ENCODE peak calls at places on chromosome 22, in eight cellular contexts. K is heart right ventricle, Y is thoracic aorta, A is fibroblast of pulmonary artery, O is stomach, S is GM13976, Q is transverse colon, B is fibroblast of villous mesenchyme. J is an unnamed sample.

GRCh38 chr22:19703869-19704268 is 10.4 kb upstream of the SEPTIN5 start:
- DNase-seq in K (no peak), S (no peak), O (no peak), Q (no peak), Y (no peak), B (no peak), A (no peak), J (no peak)

GRCh38 chr22:45376703-45377102 is 36.7 kb downstream of the SMC1B start:
- DNase-seq in S (no peak), K (no peak), Q (peak), B (peak), O (no peak), Y (no peak), A (peak), J (no peak)

GRCh38 chr22:32389685-32390084 is 22.4 kb downstream of the RTCB start:
- DNase-seq in Q (no peak), B (peak), Y (no peak), S (no peak), A (peak), O (no peak), K (no peak), J (peak)

GRCh38 chr22:20605328-20605727 is 97.9 kb downstream of the MED15 start:
- DNase-seq in A (no peak), O (no peak), Y (no peak), S (peak), Q (no peak), B (no peak), K (no peak), J (no peak)

GRCh38 chr22:20403779-20404140 is 9.8 kb downstream of the ZNF74 start:
- DNase-seq in B (no peak), O (no peak), S (peak), Q (no peak), K (no peak), A (no peak), Y (no peak), J (no peak)

GRCh38 chr22:46070215-46070721 is 80.1 kb upstream of the PPARA start:
- DNase-seq in Y (no peak), K (peak), S (no peak), A (peak), B (peak), Q (peak), O (peak), J (no peak)

GRCh38 chr22:49907807-49908206 is 10.4 kb downstream of the ALG12 start:
- DNase-seq in Q (no peak), O (no peak), S (no peak), B (no peak), A (no peak), Y (no peak), K (no peak), J (no peak)

GRCh38 chr22:28341001-28341400 is 338.6 kb downstream of the TTC28 start:
- DNase-seq in Q (no peak), Y (no peak), A (peak), K (no peak), B (no peak), S (no peak), O (no peak), J (no peak)

GRCh38 chr22:49948958-49949913 is 11.3 kb upstream of the PIM3 start:
- DNase-seq in A (no peak), O (peak), Y (no peak), K (no peak), Q (peak), B (no peak), S (no peak), J (peak)

GRCh38 chr22:28297504-28297903 is 378.4 kb upstream of the PITPNB start:
- DNase-seq in K (no peak), S (peak), O (no peak), A (no peak), Y (no peak), B (peak), Q (peak), J (no peak)

GRCh38 chr22:28407645-28408044 is 272.0 kb downstream of the TTC28 start:
- DNase-seq in O (no peak), S (no peak), Q (no peak), Y (no peak), K (no peak), B (no peak), A (no peak), J (no peak)

GRCh38 chr22:23071163-23072034 is 1.1 kb downstream of the GNAZ start:
- DNase-seq in Y (no peak), Q (no peak), A (no peak), B (no peak), S (no peak), O (no peak), K (peak), J (no peak)

GRCh38 chr22:23068832-23069385 is 1.4 kb upstream of the GNAZ start:
- DNase-seq in S (no peak), B (no peak), A (no peak), O (no peak), K (no peak), Q (peak), Y (no peak), J (no peak)

GRCh38 chr22:23072035-23072910 is 2.0 kb downstream of the GNAZ start:
- DNase-seq in A (no peak), K (no peak), O (no peak), Y (no peak), Q (no peak), B (no peak), S (no peak), J (no peak)

GRCh38 chr22:23069502-23070357 is 589 bp upstream of the GNAZ start:
- DNase-seq in Q (peak), B (peak), Y (peak), O (peak), A (peak), S (peak), K (peak), J (peak)

GRCh38 chr22:23070418-23071162 is at the start of gene GNAZ:
- DNase-seq in K (peak), S (peak), A (no peak), B (no peak), O (no peak), Y (no peak), Q (no peak), J (no peak)
- TF ChIP-seq CTCF in K (no peak), S (no peak), A (no peak), B (no peak), O (no peak), Y (no peak), Q (no peak), J (no peak)

GRCh38 chr22:24155597-24156145 is 25.6 kb upstream of the SUSD2 start:
- DNase-seq in Q (peak), K (peak), Y (no peak), O (peak), S (peak), B (peak), A (peak), J (peak)

GRCh38 chr22:24159650-24160049 is 21.6 kb upstream of the SUSD2 start:
- DNase-seq in K (no peak), Q (no peak), Y (no peak), S (no peak), A (no peak), B (no peak), O (no peak), J (no peak)

GRCh38 chr22:24156915-24157782 is 24.1 kb upstream of the SUSD2 start:
- DNase-seq in Q (peak), B (peak), K (peak), A (peak), Y (peak), O (peak), S (peak), J (peak)

GRCh38 chr22:24156146-24156914 is 25.0 kb upstream of the SUSD2 start:
- DNase-seq in B (peak), Y (no peak), K (no peak), Q (peak), A (peak), O (peak), S (peak), J (peak)

GRCh38 chr22:24157783-24158170 is 23.5 kb upstream of the SUSD2 start:
- DNase-seq in Y (peak), S (peak), B (no peak), Q (no peak), K (no peak), O (no peak), A (no peak), J (no peak)
- TF ChIP-seq CTCF in Y (peak), S (no peak), B (no peak), Q (no peak), K (no peak), O (no peak), A (no peak), J (no peak)

GRCh38 chr22:27152883-27153282 is 495.5 kb downstream of the MIAT start:
- DNase-seq in K (no peak), S (no peak), A (no peak), B (no peak), Y (no peak), Q (no peak), O (no peak), J (no peak)

GRCh38 chr22:27150530-27150909 is 493.1 kb downstream of the MIAT start:
- DNase-seq in S (no peak), B (no peak), Q (no peak), K (no peak), O (no peak), Y (no peak), A (no peak), J (no peak)

GRCh38 chr22:27149886-27150529 is 492.6 kb downstream of the MIAT start:
- DNase-seq in A (no peak), O (no peak), S (no peak), Q (no peak), Y (no peak), K (no peak), B (no peak), J (no peak)

GRCh38 chr22:27152033-27152432 is 494.6 kb downstream of the MIAT start:
- DNase-seq in Q (no peak), S (no peak), Y (no peak), O (no peak), K (no peak), B (no peak), A (no peak), J (no peak)

GRCh38 chr22:27151407-27151806 is 494.0 kb downstream of the MIAT start:
- DNase-seq in Q (no peak), Y (no peak), S (no peak), A (no peak), B (no peak), K (no peak), O (no peak), J (no peak)
- TF ChIP-seq CTCF in Q (no peak), Y (no peak), S (no peak), A (no peak), B (no peak), K (no peak), O (no peak), J (peak)

GRCh38 chr22:25777870-25778269 is 35.9 kb downstream of the MYO18B start:
- DNase-seq in S (peak), A (peak), K (no peak), B (peak), O (no peak), Y (no peak), Q (no peak), J (peak)
- TF ChIP-seq CTCF in S (peak), A (peak), K (peak), B (peak), O (no peak), Y (no peak), Q (no peak), J (peak)

GRCh38 chr22:35496768-35497312 is 43.8 kb upstream of the RASD2 start:
- DNase-seq in Q (no peak), S (no peak), B (no peak), A (no peak), K (no peak), O (no peak), Y (no peak), J (no peak)

GRCh38 chr22:35489225-35489624 is 51.4 kb upstream of the RASD2 start:
- DNase-seq in Q (no peak), K (no peak), Y (no peak), B (no peak), O (no peak), A (no peak), S (no peak), J (peak)

GRCh38 chr22:35488513-35488912 is 52.1 kb upstream of the RASD2 start:
- DNase-seq in O (no peak), K (no peak), A (no peak), Q (no peak), Y (no peak), B (no peak), S (no peak), J (no peak)

GRCh38 chr22:35491908-35492380 is 48.7 kb upstream of the RASD2 start:
- DNase-seq in Q (no peak), S (no peak), Y (no peak), B (no peak), O (no peak), A (no peak), K (no peak), J (no peak)

GRCh38 chr22:35493074-35493473 is 47.6 kb upstream of the RASD2 start:
- DNase-seq in O (no peak), B (no peak), K (no peak), Q (no peak), S (no peak), Y (no peak), A (no peak), J (no peak)
- TF ChIP-seq CTCF in O (no peak), B (no peak), K (no peak), Q (no peak), S (no peak), Y (no peak), A (no peak), J (no peak)

GRCh38 chr22:43798492-43798891 is 13.6 kb downstream of the EFCAB6 start:
- DNase-seq in K (no peak), Q (no peak), A (no peak), O (no peak), S (peak), Y (no peak), B (no peak), J (no peak)

GRCh38 chr22:43800970-43801369 is 11.1 kb downstream of the EFCAB6 start:
- DNase-seq in Q (no peak), B (no peak), S (no peak), K (no peak), Y (no peak), A (no peak), O (no peak), J (no peak)

GRCh38 chr22:43792905-43793304 is 19.2 kb downstream of the EFCAB6 start:
- DNase-seq in S (no peak), Q (no peak), B (no peak), A (no peak), O (no peak), Y (no peak), K (no peak), J (no peak)

GRCh38 chr22:43795320-43795719 is 16.8 kb downstream of the EFCAB6 start:
- DNase-seq in Q (no peak), Y (no peak), S (no peak), A (no peak), O (no peak), K (no peak), B (no peak), J (no peak)

GRCh38 chr22:43796567-43796966 is 15.5 kb downstream of the EFCAB6 start:
- DNase-seq in S (no peak), Q (no peak), O (no peak), B (peak), K (no peak), Y (no peak), A (peak), J (peak)
- TF ChIP-seq CTCF in S (no peak), Q (peak), O (no peak), B (peak), K (peak), Y (no peak), A (peak), J (peak)

GRCh38 chr22:37752189-37753061 is 55.3 kb upstream of the GCAT start:
- DNase-seq in A (peak), Q (peak), O (peak), B (peak), S (no peak), Y (peak), K (peak), J (peak)

GRCh38 chr22:37751449-37752188 is 54.8 kb downstream of the TRIOBP start:
- DNase-seq in Q (no peak), K (no peak), Y (no peak), O (no peak), A (no peak), S (no peak), B (no peak), J (peak)

GRCh38 chr22:37749831-37750595 is 53.2 kb downstream of the TRIOBP start:
- DNase-seq in B (peak), S (no peak), Q (no peak), Y (no peak), A (peak), K (no peak), O (no peak), J (peak)

GRCh38 chr22:37749223-37749622 is 52.4 kb downstream of the TRIOBP start:
- DNase-seq in S (no peak), O (peak), A (no peak), Y (no peak), B (no peak), K (no peak), Q (no peak), J (peak)

DNA sequence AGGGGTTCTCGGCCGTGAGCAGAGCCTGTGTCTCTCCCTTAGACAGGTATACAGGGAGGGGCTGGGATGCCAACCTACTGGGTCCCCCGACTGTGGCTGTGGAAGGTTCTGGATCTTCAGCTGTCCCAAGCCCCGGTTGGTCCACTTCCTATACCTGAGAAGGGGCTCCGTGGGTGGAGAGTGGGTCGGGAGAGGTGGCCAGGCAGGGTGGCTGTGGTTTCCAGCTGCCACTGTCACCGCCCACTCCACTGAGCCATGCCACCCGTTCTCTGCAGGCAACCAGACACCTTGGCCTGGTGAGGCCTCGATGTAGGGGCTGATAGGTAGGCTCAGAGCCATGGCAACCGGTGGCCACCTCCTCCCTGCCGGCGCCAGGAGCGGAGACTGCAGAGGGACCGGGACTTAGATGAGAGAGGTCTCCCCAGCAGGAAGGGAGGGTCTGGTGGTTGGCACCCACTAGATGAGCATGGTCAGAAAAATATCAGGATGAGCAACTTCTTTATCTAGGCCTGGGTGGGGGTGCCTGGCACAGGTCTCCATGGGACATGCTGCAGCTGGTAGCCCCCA is 53.8 kb downstream of the TRIOBP start:
- DNase-seq in K (no peak), A (no peak), O (no peak), Q (no peak), B (no peak), Y (no peak), S (no peak), J (peak)
- TF ChIP-seq CTCF in K (no peak), A (no peak), O (no peak), Q (no peak), B (no peak), Y (no peak), S (no peak), J (no peak)

DNA sequence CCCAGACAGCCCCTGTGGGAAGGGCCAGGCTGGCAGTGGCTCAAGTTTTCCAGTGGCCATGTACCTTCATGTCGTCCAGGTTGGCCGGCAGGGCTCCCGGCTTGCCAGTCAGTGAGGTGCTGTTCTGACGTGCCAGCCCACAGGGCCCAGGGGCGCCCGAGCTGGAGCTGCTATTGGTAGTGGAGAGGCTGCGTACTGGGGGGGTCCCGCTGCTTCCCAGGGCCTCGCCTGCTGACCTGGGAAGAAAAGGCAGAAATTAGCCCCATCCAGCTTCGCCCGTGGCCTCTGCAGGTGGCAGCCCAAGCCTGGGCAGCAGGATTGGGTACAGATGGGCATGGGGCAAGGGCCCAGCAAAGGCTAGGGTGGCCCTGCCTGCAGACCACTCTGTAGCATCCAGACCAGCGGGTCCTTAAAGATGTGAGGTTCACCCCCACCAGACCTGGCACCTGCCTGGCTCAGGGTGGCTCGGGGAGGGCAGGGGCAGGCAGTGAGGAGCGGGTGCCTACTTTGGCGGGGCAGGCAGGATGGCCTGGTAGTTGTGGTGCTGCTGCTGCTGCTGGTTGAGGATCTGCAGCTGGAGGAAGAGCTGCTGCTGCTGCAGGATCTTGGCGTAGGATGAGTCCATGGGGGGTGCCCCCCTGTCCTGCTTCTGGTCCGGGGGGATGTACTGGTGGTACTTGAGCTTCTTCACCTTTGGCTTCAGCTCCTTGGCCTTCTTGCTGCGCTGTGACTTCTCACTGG is 50.1 kb downstream of the SGSM3 start:
- DNase-seq in K (no peak), A (no peak), O (no peak), B (no peak), Y (no peak), Q (no peak), S (no peak), J (no peak)
- TF ChIP-seq CTCF in K (no peak), A (no peak), O (no peak), B (no peak), Y (no peak), Q (no peak), S (no peak), J (no peak)

GRCh38 chr22:22802346-22802970 is 85.2 kb upstream of the IGLL5 start:
- DNase-seq in A (no peak), O (no peak), S (no peak), K (no peak), B (no peak), Y (no peak), Q (no peak), J (no peak)
- TF ChIP-seq CTCF in A (peak), O (no peak), S (no peak), K (peak), B (peak), Y (no peak), Q (no peak), J (peak)

DNA sequence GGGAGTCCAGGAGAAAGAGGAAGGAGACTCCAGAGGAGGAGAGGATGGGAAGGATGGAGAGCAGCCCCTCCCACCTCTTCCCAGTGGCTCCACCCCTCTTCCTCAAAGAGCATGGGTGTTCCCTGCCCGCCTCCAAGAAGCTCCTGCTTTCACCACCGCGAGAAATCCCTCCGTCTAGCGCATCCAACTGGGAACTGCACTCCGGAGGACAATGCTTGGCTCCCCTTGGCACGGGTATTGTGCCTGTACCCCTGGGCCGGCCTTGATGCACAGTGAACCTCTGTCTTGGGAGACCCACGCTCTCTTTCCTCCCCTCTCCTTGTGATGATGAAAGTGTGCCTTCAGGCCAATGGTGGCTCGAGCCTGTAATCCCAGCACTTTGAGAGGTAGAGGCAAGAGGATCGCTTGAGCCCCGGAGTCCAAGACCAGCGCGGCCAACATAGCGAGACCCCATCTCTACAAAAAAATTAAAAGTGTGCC is 14.9 kb upstream of the ADA2 start:
- DNase-seq in K (no peak), Y (no peak), A (peak), S (no peak), Q (no peak), O (no peak), B (no peak), J (no peak)
- TF ChIP-seq CTCF in K (no peak), Y (no peak), A (peak), S (no peak), Q (no peak), O (no peak), B (no peak), J (no peak)